ENCODE peak calls at places on chromosome 16, in four cellular contexts. M is K562, T is H1, K is HepG2. H is an unnamed sample.

GRCh38 chr16:56193951-56194726 is 2.9 kb downstream of the GNAO1 start:
- DNase-seq in M (peak), T (peak), K (peak), H (peak)

GRCh38 chr16:51881731-51882130 is 665.2 kb downstream of the TOX3 start:
- DNase-seq in M (no peak), T (no peak), K (no peak), H (no peak)

GRCh38 chr16:81711609-81712329 is 67.3 kb upstream of the PLCG2 start:
- DNase-seq in M (no peak), T (no peak), K (no peak), H (peak)

GRCh38 chr16:74107795-74108610 is 188.6 kb upstream of the PSMD7 start:
- DNase-seq in M (peak), T (peak), K (peak), H (peak)

GRCh38 chr16:11367483-11367906 is 22.2 kb downstream of the RMI2 start:
- DNase-seq in M (peak), T (no peak), K (no peak), H (no peak)

GRCh38 chr16:74199066-74199841 is 97.4 kb upstream of the PSMD7 start:
- DNase-seq in M (no peak), T (no peak), K (no peak), H (no peak)

GRCh38 chr16:23223368-23223767 is 40.8 kb downstream of the SCNN1G start:
- DNase-seq in M (no peak), T (no peak), K (no peak), H (no peak)

GRCh38 chr16:57485091-57485915 is 990 bp downstream of the DOK4 start:
- DNase-seq in M (no peak), T (no peak), K (no peak), H (no peak)

GRCh38 chr16:75286996-75287395 is 35.6 kb upstream of the BCAR1 start:
- DNase-seq in M (no peak), T (no peak), K (no peak), H (no peak)

GRCh38 chr16:53754938-53755910 is 51.3 kb downstream of the FTO start:
- DNase-seq in M (peak), T (no peak), K (no peak), H (peak)

GRCh38 chr16:77374384-77374783 is 60.5 kb downstream of the ADAMTS18 start:
- DNase-seq in M (no peak), T (no peak), K (no peak), H (no peak)

GRCh38 chr16:57536306-57537193 is at the start of gene CCDC102A:
- DNase-seq in M (peak), T (no peak), K (no peak), H (no peak)

GRCh38 chr16:84461029-84461415 is 43.4 kb downstream of the MEAK7 start:
- DNase-seq in M (no peak), T (no peak), K (no peak), H (no peak)

GRCh38 chr16:50863673-50864144 is 121.8 kb downstream of the CYLD start:
- DNase-seq in M (no peak), T (no peak), K (no peak), H (no peak)

GRCh38 chr16:7182510-7183109 is 150.0 kb upstream of the RBFOX1 start:
- DNase-seq in M (no peak), T (no peak), K (no peak), H (no peak)

GRCh38 chr16:60151987-60152386 is 1417.9 kb upstream of the GOT2 start:
- DNase-seq in M (no peak), T (no peak), K (peak), H (peak)

GRCh38 chr16:26688699-26689098 is 378.0 kb upstream of the C16orf82 start:
- DNase-seq in M (no peak), T (no peak), K (no peak), H (no peak)

GRCh38 chr16:11389631-11390565 is 44.6 kb downstream of the RMI2 start:
- DNase-seq in M (no peak), T (no peak), K (no peak), H (no peak)

GRCh38 chr16:78310990-78311561 is 211.6 kb downstream of the WWOX start:
- DNase-seq in M (no peak), T (no peak), K (no peak), H (no peak)

GRCh38 chr16:10852948-10853347 is 24.1 kb upstream of the CIITA start:
- DNase-seq in M (no peak), T (no peak), K (no peak), H (no peak)

GRCh38 chr16:21727344-21727743 is 63.6 kb downstream of the OTOA start:
- DNase-seq in M (no peak), T (no peak), K (no peak), H (no peak)

GRCh38 chr16:74296465-74297295 is at the start of gene PSMD7:
- DNase-seq in M (peak), T (peak), K (peak), H (peak)

GRCh38 chr16:86227801-86228200 is 282.5 kb upstream of the FOXF1 start:
- DNase-seq in M (no peak), T (no peak), K (no peak), H (no peak)

GRCh38 chr16:65121870-65122723 is at the start of gene CDH11:
- DNase-seq in M (no peak), T (no peak), K (no peak), H (no peak)

GRCh38 chr16:58086381-58087208 is 42.6 kb downstream of the CFAP20 start:
- DNase-seq in M (no peak), T (no peak), K (no peak), H (no peak)

GRCh38 chr16:21223787-21224186 is 9.7 kb upstream of the ANKS4B start:
- DNase-seq in M (no peak), T (no peak), K (no peak), H (no peak)

GRCh38 chr16:87056083-87056482 is 261.1 kb downstream of the C16orf95 start:
- DNase-seq in M (no peak), T (no peak), K (no peak), H (peak)

GRCh38 chr16:57141822-57142631 is 43.8 kb downstream of the PSME3IP1 start:
- DNase-seq in M (no peak), T (no peak), K (no peak), H (no peak)

DNA sequence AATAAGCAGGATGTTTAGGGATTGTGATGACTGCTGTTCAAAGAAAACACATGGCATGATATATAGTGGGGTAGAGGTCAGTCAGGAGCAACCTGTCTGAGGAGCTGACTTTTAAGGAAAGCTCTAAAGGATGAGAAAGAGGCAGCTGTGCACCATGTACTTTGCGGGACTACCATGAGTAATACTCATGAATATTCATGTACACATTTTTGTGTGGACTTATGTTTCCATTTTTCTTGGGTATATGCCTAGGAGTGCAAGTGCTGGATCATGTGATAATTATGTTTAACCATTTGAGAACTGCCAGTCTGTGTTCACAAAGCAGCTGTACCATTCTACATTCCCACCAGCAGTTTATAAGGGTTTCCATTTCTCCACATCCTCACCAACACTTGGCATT is 35.8 kb downstream of the BEAN1 start:
- DNase-seq in M (no peak), T (no peak), K (no peak), H (no peak)
- TF ChIP-seq RNF2 in M (no peak), T (no peak), K (no peak), H (no peak)

GRCh38 chr16:70683146-70683944 is 2.5 kb downstream of the MTSS2 start:
- DNase-seq in M (no peak), T (no peak), K (no peak), H (no peak)

GRCh38 chr16:70684146-70685060 is 1.4 kb downstream of the MTSS2 start:
- DNase-seq in M (no peak), T (no peak), K (no peak), H (no peak)

GRCh38 chr16:70680495-70681381 is 5.1 kb downstream of the MTSS2 start:
- DNase-seq in M (no peak), T (no peak), K (no peak), H (no peak)

GRCh38 chr16:70681382-70682238 is 4.2 kb downstream of the MTSS2 start:
- DNase-seq in M (no peak), T (no peak), K (peak), H (no peak)

DNA sequence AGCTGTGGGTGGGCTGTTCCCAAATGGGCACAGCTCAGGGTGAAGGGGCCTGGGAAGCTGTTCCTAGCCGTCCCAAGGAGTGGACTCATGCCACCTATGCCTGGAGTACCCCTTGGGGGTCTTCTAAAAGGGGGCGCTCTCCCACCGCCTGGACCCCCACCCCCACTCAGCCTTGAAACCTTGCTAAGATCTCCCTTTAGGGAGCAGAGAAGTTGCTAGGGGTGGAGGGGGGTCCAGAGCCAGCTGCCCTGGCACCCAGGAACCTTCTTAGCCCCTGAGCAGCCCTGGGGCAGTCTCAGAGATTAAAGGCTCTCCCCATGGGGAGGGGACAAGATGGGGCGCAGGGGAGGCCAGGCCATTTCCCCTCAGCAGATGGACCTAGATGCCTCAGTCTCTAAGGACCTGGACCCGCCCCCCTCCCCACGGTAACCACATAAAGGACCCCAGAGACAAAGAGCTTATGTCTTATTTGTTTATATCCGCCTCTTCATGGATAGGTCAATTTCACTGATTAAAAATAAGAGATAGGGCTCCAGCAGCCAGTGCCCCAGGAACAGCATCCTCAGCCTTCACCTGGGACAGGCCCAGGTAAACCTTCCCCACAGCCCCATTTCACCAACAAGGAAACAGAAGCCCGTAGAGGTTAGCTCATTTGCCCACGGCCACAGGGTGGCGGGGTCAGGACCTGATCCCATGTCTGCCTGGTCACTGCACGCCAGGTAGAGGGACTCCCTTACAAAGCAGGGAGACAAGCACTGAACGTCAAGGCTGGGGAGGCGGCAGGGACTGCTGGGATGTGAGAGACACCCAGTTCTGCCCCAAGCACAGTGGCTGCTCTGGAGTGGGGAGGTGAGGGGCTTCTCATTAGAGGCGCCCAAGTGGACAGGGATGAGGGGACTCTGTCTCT is 3.4 kb downstream of the MTSS2 start:
- DNase-seq in M (no peak), T (no peak), K (peak), H (no peak)
- TF ChIP-seq CEBPB in M (no peak), T (no peak), K (no peak), H (no peak)

GRCh38 chr16:2713985-2714774 is 5.8 kb downstream of the PRSS27 start:
- DNase-seq in M (no peak), T (no peak), K (no peak), H (no peak)
- H3K27ac ChIP-seq in M (no peak), T (no peak), K (no peak), H (no peak)

GRCh38 chr16:19754644-19755036 is 36.6 kb downstream of the IQCK start:
- DNase-seq in M (no peak), T (no peak), K (no peak), H (no peak)

GRCh38 chr16:19757026-19757425 is 39.0 kb downstream of the IQCK start:
- DNase-seq in M (no peak), T (no peak), K (no peak), H (no peak)

GRCh38 chr16:19751478-19751877 is 33.4 kb downstream of the IQCK start:
- DNase-seq in M (no peak), T (no peak), K (no peak), H (no peak)

GRCh38 chr16:19755268-19755667 is 37.2 kb downstream of the IQCK start:
- DNase-seq in M (no peak), T (no peak), K (no peak), H (no peak)

GRCh38 chr16:19753815-19754643 is 36.0 kb downstream of the IQCK start:
- DNase-seq in M (no peak), T (no peak), K (peak), H (peak)
- TF ChIP-seq RNF2 in M (no peak), T (no peak), K (no peak), H (no peak)

DNA sequence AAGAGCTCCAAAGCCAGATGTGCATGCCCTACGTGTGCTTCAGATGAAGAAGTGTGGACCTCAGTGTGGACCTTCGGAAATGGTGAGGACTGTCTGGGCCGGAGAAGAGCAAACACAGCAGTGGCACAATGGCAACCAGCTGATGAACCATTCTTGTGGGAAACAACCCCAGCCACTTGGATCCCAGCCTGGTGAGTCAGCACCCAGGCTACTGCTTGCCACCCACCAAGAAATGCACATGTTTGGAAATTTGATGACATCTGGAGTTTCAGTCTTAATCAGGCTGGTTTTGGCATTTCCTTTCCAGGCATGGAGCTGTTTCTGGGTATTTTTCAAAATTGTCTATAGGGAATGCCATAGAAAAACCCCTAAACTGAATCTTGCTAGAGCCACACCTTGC is 42.7 kb downstream of the DYNLRB2 start:
- DNase-seq in M (no peak), T (no peak), K (no peak), H (no peak)
- TF ChIP-seq CEBPB in M (no peak), T (no peak), K (no peak), H (no peak)

GRCh38 chr16:67030221-67030962 is 1.4 kb downstream of the CBFB start:
- DNase-seq in M (no peak), T (no peak), K (no peak), H (no peak)
- H3K27ac ChIP-seq in M (peak), T (no peak), K (peak), H (peak)

GRCh38 chr16:75580-76501 is 2.2 kb upstream of the MPG start:
- DNase-seq in M (peak), T (no peak), K (peak), H (no peak)
- TF ChIP-seq RNF2 in M (no peak), T (no peak), K (no peak), H (no peak)